ENCODE peak calls at places on chromosomes 3 and 15, in six cellular contexts. One of them, this sample, is unnamed.

GRCh38 chr3:22450785-22451400 is 699.9 kb upstream of the ZNF385D start:
- DNase-seq in NCI-H2029: no peak
- DNase-seq in PC-3: no peak
- DNase-seq in AG08396: no peak
- DNase-seq in small intestine: no peak
- DNase-seq in AG04450: no peak
- DNase-seq in this sample: no peak

GRCh38 chr15:43939070-43939469 is 112.3 kb downstream of the WDR76 start:
- DNase-seq in NCI-H2029: no peak
- DNase-seq in PC-3: peak
- DNase-seq in AG08396: no peak
- DNase-seq in small intestine: peak
- DNase-seq in AG04450: no peak
- DNase-seq in this sample: no peak

GRCh38 chr3:60323180-60323579 is 928.1 kb downstream of the FHIT start:
- DNase-seq in NCI-H2029: no peak
- DNase-seq in PC-3: no peak
- DNase-seq in AG08396: no peak
- DNase-seq in small intestine: no peak
- DNase-seq in AG04450: no peak
- DNase-seq in this sample: no peak

GRCh38 chr15:99117111-99117510 is 12.2 kb downstream of the SYNM start:
- DNase-seq in NCI-H2029: no peak
- DNase-seq in PC-3: no peak
- DNase-seq in AG08396: no peak
- DNase-seq in small intestine: no peak
- DNase-seq in AG04450: no peak
- DNase-seq in this sample: no peak

GRCh38 chr15:70063284-70063991 is 34.3 kb downstream of the TLE3 start:
- DNase-seq in NCI-H2029: no peak
- DNase-seq in PC-3: no peak
- DNase-seq in AG08396: no peak
- DNase-seq in small intestine: no peak
- DNase-seq in AG04450: no peak
- DNase-seq in this sample: no peak

GRCh38 chr3:41683666-41684350 is 278.1 kb downstream of the ULK4 start:
- DNase-seq in NCI-H2029: no peak
- DNase-seq in PC-3: peak
- DNase-seq in AG08396: no peak
- DNase-seq in small intestine: peak
- DNase-seq in AG04450: no peak
- DNase-seq in this sample: no peak

GRCh38 chr3:188332085-188332484 is 178.1 kb downstream of the LPP start:
- DNase-seq in NCI-H2029: no peak
- DNase-seq in PC-3: no peak
- DNase-seq in AG08396: no peak
- DNase-seq in small intestine: no peak
- DNase-seq in AG04450: no peak
- DNase-seq in this sample: no peak

GRCh38 chr3:6921041-6921440 is 60.1 kb downstream of the GRM7 start:
- DNase-seq in NCI-H2029: peak
- DNase-seq in PC-3: no peak
- DNase-seq in AG08396: no peak
- DNase-seq in small intestine: no peak
- DNase-seq in AG04450: no peak
- DNase-seq in this sample: no peak

GRCh38 chr3:53193466-53194217 is 32.6 kb downstream of the PRKCD start:
- DNase-seq in NCI-H2029: no peak
- DNase-seq in PC-3: no peak
- DNase-seq in AG08396: peak
- DNase-seq in small intestine: no peak
- DNase-seq in AG04450: no peak
- DNase-seq in this sample: no peak

GRCh38 chr3:106514431-106514830 is 645.6 kb upstream of the CBLB start:
- DNase-seq in NCI-H2029: no peak
- DNase-seq in PC-3: no peak
- DNase-seq in AG08396: no peak
- DNase-seq in small intestine: no peak
- DNase-seq in AG04450: no peak
- DNase-seq in this sample: no peak

GRCh38 chr3:123021986-123022510 is 5.5 kb downstream of the SEMA5B start:
- DNase-seq in NCI-H2029: no peak
- DNase-seq in PC-3: no peak
- DNase-seq in AG08396: no peak
- DNase-seq in small intestine: no peak
- DNase-seq in AG04450: no peak
- DNase-seq in this sample: no peak

GRCh38 chr3:102206506-102207145 is 228.2 kb upstream of the ZPLD1 start:
- DNase-seq in NCI-H2029: no peak
- DNase-seq in PC-3: peak
- DNase-seq in AG08396: peak
- DNase-seq in small intestine: peak
- DNase-seq in AG04450: peak
- DNase-seq in this sample: no peak

GRCh38 chr3:42508562-42508961 is 6.1 kb downstream of the VIPR1 start:
- DNase-seq in NCI-H2029: no peak
- DNase-seq in PC-3: no peak
- DNase-seq in AG08396: no peak
- DNase-seq in small intestine: no peak
- DNase-seq in AG04450: no peak
- DNase-seq in this sample: no peak

GRCh38 chr15:48527517-48527916 is 118.0 kb downstream of the FBN1 start:
- DNase-seq in NCI-H2029: no peak
- DNase-seq in PC-3: no peak
- DNase-seq in AG08396: no peak
- DNase-seq in small intestine: no peak
- DNase-seq in AG04450: no peak
- DNase-seq in this sample: no peak

GRCh38 chr3:195877136-195877715 is 31.1 kb downstream of the TNK2 start:
- DNase-seq in NCI-H2029: no peak
- DNase-seq in PC-3: no peak
- DNase-seq in AG08396: no peak
- DNase-seq in small intestine: no peak
- DNase-seq in AG04450: no peak
- DNase-seq in this sample: no peak

GRCh38 chr15:25094066-25094465 is 139.3 kb downstream of the SNRPN start:
- DNase-seq in NCI-H2029: no peak
- DNase-seq in PC-3: no peak
- DNase-seq in AG08396: no peak
- DNase-seq in small intestine: no peak
- DNase-seq in AG04450: no peak
- DNase-seq in this sample: no peak

GRCh38 chr3:72660270-72661114 is 187.8 kb downstream of the SHQ1 start:
- DNase-seq in NCI-H2029: no peak
- DNase-seq in PC-3: no peak
- DNase-seq in AG08396: no peak
- DNase-seq in small intestine: no peak
- DNase-seq in AG04450: no peak
- DNase-seq in this sample: no peak

GRCh38 chr15:99717129-99718024 is 15.9 kb downstream of the LYSMD4 start:
- DNase-seq in NCI-H2029: no peak
- DNase-seq in PC-3: no peak
- DNase-seq in AG08396: no peak
- DNase-seq in small intestine: no peak
- DNase-seq in AG04450: no peak
- DNase-seq in this sample: no peak

GRCh38 chr15:58469432-58470353 is 37.9 kb downstream of the LIPC start:
- DNase-seq in NCI-H2029: no peak
- DNase-seq in PC-3: peak
- DNase-seq in AG08396: peak
- DNase-seq in small intestine: peak
- DNase-seq in AG04450: peak
- DNase-seq in this sample: no peak